ENCODE peak calls at places on chromosome 20, in four cellular contexts. M, E, R and F are unnamed samples.

GRCh38 chr20:58721951-58722371 is 29.4 kb downstream of the NPEPL1 start:
- DNase-seq in M (no peak), E (no peak), R (no peak), F (no peak)

GRCh38 chr20:61299613-61300012 is 47.6 kb downstream of the CDH4 start:
- DNase-seq in M (no peak), E (peak), R (no peak), F (no peak)

GRCh38 chr20:62186887-62187866 is 4.3 kb downstream of the MTG2 start:
- DNase-seq in M (no peak), E (no peak), R (no peak), F (no peak)

GRCh38 chr20:20894753-20895152 is 182.3 kb upstream of the RALGAPA2 start:
- DNase-seq in M (no peak), E (no peak), R (no peak), F (no peak)

GRCh38 chr20:10864076-10864672 is 190.4 kb upstream of the JAG1 start:
- DNase-seq in M (peak), E (no peak), R (no peak), F (no peak)

GRCh38 chr20:58639182-58640146 is 11.6 kb upstream of the STX16 start:
- DNase-seq in M (no peak), E (no peak), R (no peak), F (no peak)

GRCh38 chr20:11719153-11719552 is 198.5 kb upstream of the BTBD3 start:
- DNase-seq in M (no peak), E (no peak), R (no peak), F (no peak)

GRCh38 chr20:32456869-32457421 is 98.8 kb downstream of the ASXL1 start:
- DNase-seq in M (no peak), E (peak), R (no peak), F (no peak)

GRCh38 chr20:2280083-2280482 is 15.7 kb upstream of the TGM3 start:
- DNase-seq in M (no peak), E (no peak), R (no peak), F (no peak)

GRCh38 chr20:17610566-17611289 is 40.9 kb downstream of the DSTN start:
- DNase-seq in M (no peak), E (peak), R (peak), F (no peak)

GRCh38 chr20:1817577-1818211 is 77.5 kb upstream of the SIRPA start:
- DNase-seq in M (no peak), E (no peak), R (no peak), F (no peak)

GRCh38 chr20:45445805-45446562 is 23.6 kb upstream of the WFDC2 start:
- DNase-seq in M (peak), E (no peak), R (no peak), F (no peak)

GRCh38 chr20:22805219-22805618 is 220.8 kb upstream of the FOXA2 start:
- DNase-seq in M (no peak), E (peak), R (no peak), F (no peak)

GRCh38 chr20:25249198-25249931 is 1.5 kb downstream of the PYGB start:
- DNase-seq in M (no peak), E (peak), R (no peak), F (no peak)

GRCh38 chr20:2845607-2846006 is 5.1 kb downstream of the VPS16 start:
- DNase-seq in M (no peak), E (no peak), R (no peak), F (no peak)

GRCh38 chr20:20456736-20457135 is 88.8 kb downstream of the INSM1 start:
- DNase-seq in M (no peak), E (peak), R (no peak), F (no peak)

GRCh38 chr20:33948480-33948879 is 45.2 kb upstream of the RALY start:
- DNase-seq in M (no peak), E (no peak), R (no peak), F (no peak)

GRCh38 chr20:35934050-35934449 is 20.3 kb downstream of the SCAND1 start:
- DNase-seq in M (no peak), E (no peak), R (no peak), F (no peak)

GRCh38 chr20:5072756-5073153 is 47.0 kb downstream of the PCNA start:
- DNase-seq in M (no peak), E (no peak), R (no peak), F (no peak)

GRCh38 chr20:15224199-15224598 is 886.8 kb upstream of the FLRT3 start:
- DNase-seq in M (no peak), E (no peak), R (no peak), F (no peak)

GRCh38 chr20:34536798-34537394 is 20.7 kb downstream of the DYNLRB1 start:
- DNase-seq in M (no peak), E (peak), R (no peak), F (peak)

GRCh38 chr20:44166477-44166876 is 20.5 kb downstream of the JPH2 start:
- DNase-seq in M (no peak), E (peak), R (no peak), F (no peak)

GRCh38 chr20:64077876-64078551 is 1.3 kb downstream of the RGS19 start:
- DNase-seq in M (no peak), E (no peak), R (peak), F (no peak)

GRCh38 chr20:40704828-40705227 is 15.8 kb upstream of the MAFB start:
- DNase-seq in M (no peak), E (no peak), R (no peak), F (no peak)

GRCh38 chr20:8143474-8143873 is 11.4 kb downstream of the PLCB1 start:
- DNase-seq in M (no peak), E (no peak), R (no peak), F (no peak)

GRCh38 chr20:32970973-32971300 is 33.3 kb downstream of the SUN5 start:
- DNase-seq in M (no peak), E (no peak), R (no peak), F (no peak)

GRCh38 chr20:5135363-5136012 is 8.7 kb downstream of the CDS2 start:
- DNase-seq in M (no peak), E (no peak), R (no peak), F (no peak)

GRCh38 chr20:44309763-44310663 is 989 bp downstream of the FITM2 start:
- DNase-seq in M (peak), E (peak), R (no peak), F (no peak)